ENCODE peak calls at places on chromosomes 3 and 15, in five cellular contexts. P is GM12878, R is NT2/D1, W is H1, U is HepG2. D is an unnamed sample.
A peak's percentile ranks its signal among the peaks of the same experiment; 100 is the strongest.

GRCh38 chr3:186742618-186743335 is 25.6 kb downstream of the KNG1 start:
- DNase-seq in U (peak; percentile 80), W (no peak), P (no peak), R (no peak), D (no peak)

GRCh38 chr15:84752700-84753099 is 4.3 kb downstream of the ZNF592 start:
- DNase-seq in W (no peak), U (peak; percentile 28), P (no peak), R (no peak), D (no peak)

GRCh38 chr3:148319161-148319915 is 378.4 kb upstream of the AGTR1 start:
- DNase-seq in P (peak; percentile 89), U (no peak), W (no peak), R (no peak), D (no peak)

GRCh38 chr15:98648654-98649537 is 557 bp downstream of the IGF1R start:
- DNase-seq in R (no peak), W (no peak), P (no peak), U (no peak), D (peak; percentile 43)

GRCh38 chr3:126798521-126798920 is 94.5 kb downstream of the CHCHD6 start:
- DNase-seq in R (no peak), W (no peak), P (no peak), U (no peak), D (no peak)

GRCh38 chr3:9732080-9732752 is 681 bp downstream of the BRPF1 start:
- DNase-seq in P (no peak), U (no peak), R (no peak), W (no peak), D (peak; percentile 38)

GRCh38 chr3:12436514-12437222 is 47.6 kb upstream of the TSEN2 start:
- DNase-seq in W (no peak), U (no peak), P (no peak), R (no peak), D (no peak)

GRCh38 chr15:67033521-67033920 is 31.9 kb upstream of the SMAD3 start:
- DNase-seq in U (no peak), R (no peak), W (no peak), P (no peak), D (no peak)

GRCh38 chr3:88003115-88003755 is 55.6 kb downstream of the CGGBP1 start:
- DNase-seq in W (no peak), R (peak; percentile 30), U (peak; percentile 32), P (no peak), D (peak; percentile 34)

GRCh38 chr3:107124885-107125284 is 252.4 kb upstream of the CCDC54 start:
- DNase-seq in U (no peak), P (no peak), W (no peak), R (no peak), D (no peak)

GRCh38 chr15:51818156-51818555 is 11.3 kb upstream of the TMOD3 start:
- DNase-seq in W (no peak), P (no peak), R (no peak), U (no peak), D (no peak)

GRCh38 chr3:82474140-82474539 is 712.7 kb upstream of the GBE1 start:
- DNase-seq in U (no peak), R (no peak), W (no peak), P (no peak), D (no peak)
- TF ChIP-seq SUZ12 in U (no peak), R (no peak), W (no peak), P (no peak), D (no peak)

DNA sequence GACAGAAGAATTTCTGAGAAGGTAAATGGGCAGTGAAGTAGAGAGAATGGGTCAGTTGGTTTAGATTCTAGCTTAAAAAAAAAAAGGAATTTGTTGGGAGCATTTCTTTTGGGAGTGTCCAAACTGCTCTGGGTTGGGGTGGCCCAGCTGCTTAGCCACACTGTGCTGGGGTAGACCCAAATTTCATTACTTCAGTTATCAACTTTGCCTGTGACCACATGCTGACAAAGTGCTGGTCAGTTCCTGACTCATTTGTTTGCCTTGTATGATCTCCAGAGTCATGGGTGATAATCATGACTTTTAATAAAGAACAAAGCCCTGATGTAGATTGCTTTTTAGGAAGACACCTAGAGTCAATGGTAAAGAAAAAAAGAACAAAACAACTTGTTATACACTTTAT is 121.5 kb upstream of the FGF7 start:
- DNase-seq in P (no peak), U (no peak), R (no peak), W (no peak), D (no peak)
- TF ChIP-seq SUZ12 in P (no peak), U (no peak), R (no peak), W (no peak), D (no peak)

GRCh38 chr15:48757661-48758060 is 53.2 kb downstream of the CEP152 start:
- DNase-seq in U (no peak), W (no peak), P (no peak), R (no peak), D (no peak)
- TF ChIP-seq SUZ12 in U (no peak), W (no peak), P (no peak), R (no peak), D (no peak)

DNA sequence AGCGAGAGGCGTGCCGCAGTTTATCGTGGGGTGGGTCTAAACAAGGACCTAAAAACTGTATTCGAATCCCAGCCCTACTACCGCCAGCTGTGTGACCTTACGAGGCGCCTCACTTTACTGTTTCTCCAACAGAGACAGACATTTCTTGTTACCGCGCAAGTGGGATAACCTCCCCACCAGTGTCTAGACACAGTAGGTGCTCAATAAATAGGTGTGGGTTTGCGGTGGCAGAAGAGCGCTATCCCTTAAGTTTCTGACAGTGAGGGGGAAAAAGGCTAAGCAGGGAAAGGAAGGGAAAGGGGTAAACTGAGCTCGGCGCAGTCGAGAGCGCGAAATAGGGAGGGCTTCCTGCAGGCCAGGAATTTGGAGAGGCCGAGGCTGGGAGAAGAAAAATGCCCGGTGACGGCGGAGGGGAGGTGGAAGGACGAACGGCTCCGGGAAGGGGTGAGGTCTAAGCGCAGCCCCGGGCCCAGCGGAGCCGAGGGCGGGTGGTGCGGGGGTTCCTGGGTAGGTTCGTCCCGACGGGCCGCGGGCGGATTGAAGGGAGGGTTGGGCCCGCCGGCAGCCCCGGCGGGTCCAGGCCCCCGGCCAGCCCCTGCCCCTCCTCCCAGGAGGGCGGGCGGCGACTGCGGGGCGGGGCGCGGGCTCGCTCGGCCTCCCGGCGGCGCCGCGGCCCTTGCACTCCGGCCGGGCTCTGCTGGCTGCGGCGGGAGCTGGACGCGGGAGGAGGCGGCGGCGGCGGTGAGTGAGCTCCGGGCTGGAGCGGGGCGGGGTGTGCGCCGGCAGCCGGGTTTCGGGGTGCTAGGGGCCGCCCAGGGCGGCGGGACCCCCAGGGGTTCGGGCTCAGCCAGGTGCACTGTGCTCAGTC is at the start of gene CGNL1:
- DNase-seq in P (no peak), U (peak; percentile 14), R (no peak), W (no peak), D (peak; percentile 53)
- TF ChIP-seq SUZ12 in P (no peak), U (no peak), R (no peak), W (no peak), D (no peak)

DNA sequence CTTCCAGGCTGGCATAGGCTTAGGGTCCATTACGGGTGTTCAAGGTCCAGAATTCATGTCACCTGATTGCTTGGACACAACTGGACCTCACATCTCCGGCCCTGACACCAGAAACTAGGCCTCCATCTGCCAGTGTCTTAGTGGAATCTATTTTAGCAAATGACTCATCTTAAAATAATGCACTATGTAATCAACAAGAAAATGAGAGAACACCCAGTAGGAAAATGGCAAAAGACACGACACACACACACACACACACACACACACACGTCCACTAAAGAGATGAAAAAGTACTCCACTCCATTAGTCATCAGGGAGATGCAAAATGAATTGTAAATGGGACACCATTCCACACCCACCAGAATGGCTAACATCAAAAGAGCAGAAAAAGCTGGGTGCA is 11.2 kb downstream of the APBA2 start:
- DNase-seq in P (no peak), R (no peak), W (no peak), U (peak; percentile 10), D (no peak)
- TF ChIP-seq SUZ12 in P (no peak), R (no peak), W (no peak), U (no peak), D (no peak)

D was measured in HEK293T.